ENCODE peak calls at places on chromosomes 11 and 22, in eight cellular contexts. One of them, this sample, is unnamed.

GRCh38 chr22:38706101-38706884 is 549 bp downstream of the GTPBP1 start:
- DNase-seq in SJSA1: no peak
- DNase-seq in lower leg skin: peak; percentile 32
- DNase-seq in cardiac muscle cell: peak; percentile 60
- DNase-seq in H1: no peak
- DNase-seq in right lobe of liver: peak; percentile 77
- DNase-seq in heart left ventricle: peak; percentile 51
- DNase-seq in HCT116: no peak
- DNase-seq in this sample: peak; percentile 69

GRCh38 chr11:57772562-57772961 is 11.0 kb downstream of the CTNND1 start:
- DNase-seq in lower leg skin: no peak
- DNase-seq in HCT116: no peak
- DNase-seq in right lobe of liver: no peak
- DNase-seq in cardiac muscle cell: no peak
- DNase-seq in SJSA1: no peak
- DNase-seq in H1: no peak
- DNase-seq in heart left ventricle: no peak
- DNase-seq in this sample: no peak

GRCh38 chr11:62544521-62545436 is 1.8 kb downstream of the AHNAK start:
- DNase-seq in right lobe of liver: no peak
- DNase-seq in cardiac muscle cell: no peak
- DNase-seq in lower leg skin: no peak
- DNase-seq in H1: no peak
- DNase-seq in SJSA1: peak; percentile 64
- DNase-seq in heart left ventricle: peak; percentile 72
- DNase-seq in HCT116: no peak
- DNase-seq in this sample: no peak

GRCh38 chr11:1472180-1473005 is 14.2 kb downstream of the MOB2 start:
- DNase-seq in HCT116: no peak
- DNase-seq in cardiac muscle cell: no peak
- DNase-seq in right lobe of liver: peak; percentile 41
- DNase-seq in heart left ventricle: peak; percentile 22
- DNase-seq in H1: no peak
- DNase-seq in SJSA1: no peak
- DNase-seq in lower leg skin: no peak
- DNase-seq in this sample: no peak

GRCh38 chr11:64011371-64011770 is 24.4 kb upstream of the FLRT1 start:
- DNase-seq in right lobe of liver: no peak
- DNase-seq in HCT116: no peak
- DNase-seq in cardiac muscle cell: no peak
- DNase-seq in heart left ventricle: no peak
- DNase-seq in H1: no peak
- DNase-seq in lower leg skin: no peak
- DNase-seq in SJSA1: no peak
- DNase-seq in this sample: no peak

GRCh38 chr11:58958500-58958899 is 19.2 kb downstream of the GLYATL1 start:
- DNase-seq in heart left ventricle: peak; percentile 29
- DNase-seq in H1: peak; percentile 1
- DNase-seq in lower leg skin: no peak
- DNase-seq in cardiac muscle cell: peak; percentile 36
- DNase-seq in SJSA1: no peak
- DNase-seq in HCT116: peak; percentile 12
- DNase-seq in right lobe of liver: no peak
- DNase-seq in this sample: no peak

GRCh38 chr11:21933095-21933494 is 259.8 kb upstream of the ANO5 start:
- DNase-seq in HCT116: no peak
- DNase-seq in heart left ventricle: no peak
- DNase-seq in cardiac muscle cell: no peak
- DNase-seq in H1: no peak
- DNase-seq in right lobe of liver: no peak
- DNase-seq in lower leg skin: no peak
- DNase-seq in SJSA1: no peak
- DNase-seq in this sample: no peak

GRCh38 chr22:40819741-40820140 is 595 bp upstream of the SLC25A17 start:
- DNase-seq in heart left ventricle: no peak
- DNase-seq in right lobe of liver: no peak
- DNase-seq in cardiac muscle cell: no peak
- DNase-seq in H1: no peak
- DNase-seq in lower leg skin: no peak
- DNase-seq in HCT116: no peak
- DNase-seq in SJSA1: no peak
- DNase-seq in this sample: no peak

GRCh38 chr11:128455766-128456165 is 131.6 kb downstream of the ETS1 start:
- DNase-seq in H1: no peak
- DNase-seq in lower leg skin: no peak
- DNase-seq in right lobe of liver: no peak
- DNase-seq in heart left ventricle: no peak
- DNase-seq in HCT116: no peak
- DNase-seq in cardiac muscle cell: peak; percentile 93
- DNase-seq in SJSA1: no peak
- DNase-seq in this sample: no peak

GRCh38 chr22:20239063-20239950 is 28.8 kb downstream of the RTN4R start:
- DNase-seq in right lobe of liver: no peak
- DNase-seq in cardiac muscle cell: no peak
- DNase-seq in H1: no peak
- DNase-seq in lower leg skin: no peak
- DNase-seq in HCT116: no peak
- DNase-seq in heart left ventricle: peak; percentile 79
- DNase-seq in SJSA1: no peak
- DNase-seq in this sample: peak; percentile 64

GRCh38 chr11:17548444-17548843 is 1.4 kb downstream of the OTOG start:
- DNase-seq in heart left ventricle: no peak
- DNase-seq in SJSA1: no peak
- DNase-seq in H1: no peak
- DNase-seq in HCT116: no peak
- DNase-seq in right lobe of liver: no peak
- DNase-seq in lower leg skin: no peak
- DNase-seq in cardiac muscle cell: no peak
- DNase-seq in this sample: no peak

GRCh38 chr11:73493838-73494598 is 103.9 kb downstream of the FAM168A start:
- DNase-seq in right lobe of liver: no peak
- DNase-seq in heart left ventricle: no peak
- DNase-seq in lower leg skin: peak; percentile 15
- DNase-seq in cardiac muscle cell: peak; percentile 11
- DNase-seq in SJSA1: peak; percentile 88
- DNase-seq in H1: peak; percentile 46
- DNase-seq in HCT116: peak; percentile 90
- DNase-seq in this sample: no peak

GRCh38 chr22:33842421-33843094 is 77.7 kb downstream of the LARGE1 start:
- DNase-seq in lower leg skin: no peak
- DNase-seq in heart left ventricle: no peak
- DNase-seq in H1: no peak
- DNase-seq in cardiac muscle cell: peak; percentile 17
- DNase-seq in right lobe of liver: no peak
- DNase-seq in HCT116: no peak
- DNase-seq in SJSA1: no peak
- DNase-seq in this sample: no peak

GRCh38 chr22:30402036-30402759 is 5.4 kb downstream of the SEC14L2 start:
- DNase-seq in heart left ventricle: no peak
- DNase-seq in lower leg skin: no peak
- DNase-seq in right lobe of liver: no peak
- DNase-seq in cardiac muscle cell: no peak
- DNase-seq in H1: no peak
- DNase-seq in HCT116: no peak
- DNase-seq in SJSA1: no peak
- DNase-seq in this sample: no peak

GRCh38 chr11:83156996-83157754 is at the start of gene PCF11:
- DNase-seq in right lobe of liver: no peak
- DNase-seq in SJSA1: no peak
- DNase-seq in heart left ventricle: no peak
- DNase-seq in cardiac muscle cell: no peak
- DNase-seq in H1: no peak
- DNase-seq in HCT116: no peak
- DNase-seq in lower leg skin: no peak
- DNase-seq in this sample: no peak

GRCh38 chr11:24298126-24298525 is 198.7 kb upstream of the LUZP2 start:
- DNase-seq in heart left ventricle: no peak
- DNase-seq in lower leg skin: no peak
- DNase-seq in H1: no peak
- DNase-seq in right lobe of liver: no peak
- DNase-seq in HCT116: no peak
- DNase-seq in cardiac muscle cell: no peak
- DNase-seq in SJSA1: no peak
- DNase-seq in this sample: no peak

GRCh38 chr11:120431633-120432032 is 79.9 kb upstream of the GRIK4 start:
- DNase-seq in SJSA1: peak; percentile 48
- DNase-seq in heart left ventricle: no peak
- DNase-seq in right lobe of liver: no peak
- DNase-seq in cardiac muscle cell: no peak
- DNase-seq in HCT116: peak; percentile 27
- DNase-seq in lower leg skin: no peak
- DNase-seq in H1: no peak
- DNase-seq in this sample: no peak

GRCh38 chr11:20055312-20055711 is 105.0 kb downstream of the DBX1 start:
- DNase-seq in H1: no peak
- DNase-seq in SJSA1: no peak
- DNase-seq in heart left ventricle: no peak
- DNase-seq in HCT116: no peak
- DNase-seq in lower leg skin: no peak
- DNase-seq in cardiac muscle cell: no peak
- DNase-seq in right lobe of liver: no peak
- DNase-seq in this sample: no peak

GRCh38 chr11:1197886-1198765 is 24.7 kb upstream of the MUC5B start:
- DNase-seq in lower leg skin: no peak
- DNase-seq in heart left ventricle: peak; percentile 13
- DNase-seq in cardiac muscle cell: no peak
- DNase-seq in H1: no peak
- DNase-seq in right lobe of liver: peak; percentile 47
- DNase-seq in HCT116: no peak
- DNase-seq in SJSA1: peak; percentile 26
- DNase-seq in this sample: no peak

GRCh38 chr11:12696911-12697581 is 22.8 kb downstream of the TEAD1 start:
- DNase-seq in lower leg skin: no peak
- DNase-seq in HCT116: peak; percentile 57
- DNase-seq in cardiac muscle cell: no peak
- DNase-seq in right lobe of liver: no peak
- DNase-seq in H1: no peak
- DNase-seq in SJSA1: no peak
- DNase-seq in heart left ventricle: no peak
- DNase-seq in this sample: no peak

GRCh38 chr11:69102732-69103615 is 52.8 kb upstream of the SMIM38 start:
- DNase-seq in lower leg skin: no peak
- DNase-seq in heart left ventricle: no peak
- DNase-seq in HCT116: no peak
- DNase-seq in cardiac muscle cell: no peak
- DNase-seq in H1: no peak
- DNase-seq in right lobe of liver: no peak
- DNase-seq in SJSA1: no peak
- DNase-seq in this sample: no peak
- H3K4me3 ChIP-seq in lower leg skin: no peak overlapping the region
- H3K4me3 ChIP-seq in heart left ventricle: no peak overlapping the region
- H3K4me3 ChIP-seq in HCT116: no peak overlapping the region
- H3K4me3 ChIP-seq in cardiac muscle cell: no peak overlapping the region
- H3K4me3 ChIP-seq in H1: no peak overlapping the region
- H3K4me3 ChIP-seq in right lobe of liver: no peak overlapping the region
- H3K4me3 ChIP-seq in SJSA1: no peak overlapping the region
- H3K4me3 ChIP-seq in this sample: no peak overlapping the region

GRCh38 chr11:104556606-104557301 is 341.5 kb downstream of the CASP12 start:
- DNase-seq in SJSA1: no peak
- DNase-seq in lower leg skin: no peak
- DNase-seq in cardiac muscle cell: no peak
- DNase-seq in heart left ventricle: no peak
- DNase-seq in right lobe of liver: no peak
- DNase-seq in H1: no peak
- DNase-seq in HCT116: no peak
- DNase-seq in this sample: no peak
- H3K4me3 ChIP-seq in SJSA1: no peak overlapping the region
- H3K4me3 ChIP-seq in lower leg skin: no peak overlapping the region
- H3K4me3 ChIP-seq in cardiac muscle cell: no peak overlapping the region
- H3K4me3 ChIP-seq in heart left ventricle: no peak overlapping the region
- H3K4me3 ChIP-seq in right lobe of liver: no peak overlapping the region
- H3K4me3 ChIP-seq in H1: no peak overlapping the region
- H3K4me3 ChIP-seq in HCT116: no peak overlapping the region
- H3K4me3 ChIP-seq in this sample: no peak overlapping the region

GRCh38 chr11:106086135-106086534 is 8.7 kb downstream of the AASDHPPT start:
- DNase-seq in HCT116: no peak
- DNase-seq in H1: no peak
- DNase-seq in SJSA1: no peak
- DNase-seq in heart left ventricle: no peak
- DNase-seq in right lobe of liver: no peak
- DNase-seq in cardiac muscle cell: no peak
- DNase-seq in lower leg skin: no peak
- DNase-seq in this sample: no peak

GRCh38 chr11:106088896-106089295 is 11.4 kb downstream of the AASDHPPT start:
- DNase-seq in cardiac muscle cell: no peak
- DNase-seq in H1: no peak
- DNase-seq in right lobe of liver: no peak
- DNase-seq in HCT116: no peak
- DNase-seq in heart left ventricle: no peak
- DNase-seq in lower leg skin: no peak
- DNase-seq in SJSA1: no peak
- DNase-seq in this sample: no peak

GRCh38 chr11:106086850-106087249 is 9.4 kb downstream of the AASDHPPT start:
- DNase-seq in right lobe of liver: no peak
- DNase-seq in heart left ventricle: no peak
- DNase-seq in H1: no peak
- DNase-seq in lower leg skin: no peak
- DNase-seq in HCT116: no peak
- DNase-seq in cardiac muscle cell: no peak
- DNase-seq in SJSA1: no peak
- DNase-seq in this sample: no peak

GRCh38 chr11:106091480-106092123 is 14.1 kb downstream of the AASDHPPT start:
- DNase-seq in lower leg skin: no peak
- DNase-seq in HCT116: no peak
- DNase-seq in heart left ventricle: no peak
- DNase-seq in H1: no peak
- DNase-seq in right lobe of liver: no peak
- DNase-seq in cardiac muscle cell: no peak
- DNase-seq in SJSA1: no peak
- DNase-seq in this sample: no peak

DNA sequence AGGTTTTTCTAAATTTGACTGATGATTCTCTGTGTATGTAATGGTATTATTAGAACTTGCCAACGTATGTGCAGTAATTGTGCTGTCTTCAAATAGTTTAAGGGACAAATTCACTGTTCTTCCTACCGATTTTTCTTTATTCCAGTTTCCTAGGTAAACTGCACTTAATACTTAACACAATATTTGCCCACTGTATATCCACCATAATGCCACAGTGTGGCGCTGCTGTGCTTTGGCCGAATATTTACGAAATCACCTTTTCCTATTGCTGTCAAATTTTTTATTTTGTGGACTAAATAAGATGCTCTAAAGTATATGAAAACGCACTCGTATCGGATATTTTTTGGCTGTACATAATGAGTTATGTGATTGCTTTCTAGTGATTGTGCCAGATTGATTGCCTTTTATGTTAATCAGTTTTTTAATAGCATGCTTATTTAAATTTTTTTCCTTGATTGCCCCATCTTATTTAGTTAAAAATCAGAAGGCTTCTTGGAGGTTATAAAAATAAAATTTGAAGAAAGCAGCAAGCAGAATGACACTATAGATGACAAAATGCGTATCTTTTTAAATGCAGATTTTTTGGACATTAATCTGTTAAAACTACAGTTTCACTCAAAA is 10.5 kb downstream of the AASDHPPT start:
- DNase-seq in heart left ventricle: peak; percentile 23
- DNase-seq in lower leg skin: peak; percentile 16
- DNase-seq in right lobe of liver: no peak
- DNase-seq in cardiac muscle cell: peak; percentile 57
- DNase-seq in SJSA1: no peak
- DNase-seq in HCT116: peak; percentile 33
- DNase-seq in H1: no peak
- DNase-seq in this sample: peak; percentile 70
- H3K4me3 ChIP-seq in heart left ventricle: no peak overlapping the region
- H3K4me3 ChIP-seq in lower leg skin: no peak overlapping the region
- H3K4me3 ChIP-seq in right lobe of liver: no peak overlapping the region
- H3K4me3 ChIP-seq in cardiac muscle cell: no peak overlapping the region
- H3K4me3 ChIP-seq in SJSA1: no peak overlapping the region
- H3K4me3 ChIP-seq in HCT116: no peak overlapping the region
- H3K4me3 ChIP-seq in H1: no peak overlapping the region
- H3K4me3 ChIP-seq in this sample: no peak overlapping the region

GRCh38 chr11:33377100-33377851 is 120.1 kb downstream of the HIPK3 start:
- DNase-seq in lower leg skin: no peak
- DNase-seq in H1: no peak
- DNase-seq in HCT116: no peak
- DNase-seq in SJSA1: no peak
- DNase-seq in heart left ventricle: no peak
- DNase-seq in cardiac muscle cell: no peak
- DNase-seq in right lobe of liver: no peak
- DNase-seq in this sample: no peak
- H3K4me3 ChIP-seq in lower leg skin: no peak overlapping the region
- H3K4me3 ChIP-seq in H1: peak overlapping the region; percentile 42
- H3K4me3 ChIP-seq in HCT116: no peak overlapping the region
- H3K4me3 ChIP-seq in SJSA1: no peak overlapping the region
- H3K4me3 ChIP-seq in heart left ventricle: peak overlapping the region; percentile 62
- H3K4me3 ChIP-seq in cardiac muscle cell: peak overlapping the region; percentile 74
- H3K4me3 ChIP-seq in right lobe of liver: no peak overlapping the region
- H3K4me3 ChIP-seq in this sample: peak overlapping the region; percentile 51

This sample was measured in right atrium auricular region.